ENCODE peak calls at places on chromosomes 4 and X, in ten cellular contexts. I is HepG2, S is A549, X is stomach, H is H1, P is ovary, B is sigmoid colon, O is transverse colon, A is K562, T is tibial nerve. D is an unnamed sample.

GRCh38 chr4:137370206-137370633 is 162.1 kb downstream of the PCDH18 start:
- DNase-seq in T (no peak), I (no peak), B (no peak), P (no peak), X (no peak), O (no peak), A (no peak), H (no peak), S (no peak), D (no peak)

GRCh38 chr4:22389240-22389871 is 126.5 kb downstream of the ADGRA3 start:
- DNase-seq in T (peak; percentile 32), B (no peak), O (peak; percentile 46), X (peak; percentile 45), S (peak; percentile 7), H (peak; percentile 27), P (peak; percentile 57), I (peak; percentile 59), A (peak; percentile 37), D (no peak)

GRCh38 chrX:129593137-129593536 is 53.1 kb downstream of the OCRL start:
- DNase-seq in T (peak; percentile 28), P (no peak), B (no peak), S (no peak), A (peak; percentile 32), X (no peak), H (no peak), I (no peak), O (no peak), D (no peak)

GRCh38 chrX:130772313-130773140 is 130.5 kb downstream of the ENOX2 start:
- DNase-seq in I (peak; percentile 0), T (no peak), A (no peak), S (no peak), O (no peak), B (no peak), H (no peak), X (no peak), P (no peak), D (no peak)

GRCh38 chr4:26069218-26069617 is 155.2 kb downstream of the SMIM20 start:
- DNase-seq in H (no peak), P (no peak), B (no peak), I (peak; percentile 6), T (no peak), S (no peak), X (no peak), A (peak; percentile 45), O (no peak), D (no peak)

GRCh38 chrX:10989386-10989785 is 121.7 kb upstream of the HCCS start:
- DNase-seq in T (no peak), B (no peak), I (no peak), P (no peak), O (no peak), X (no peak), S (no peak), H (no peak), A (no peak), D (no peak)

GRCh38 chr4:101101072-101101471 is 246.3 kb downstream of the PPP3CA start:
- DNase-seq in I (no peak), T (no peak), B (no peak), S (no peak), A (no peak), P (no peak), X (no peak), O (no peak), H (no peak), D (no peak)

GRCh38 chr4:1237981-1238675 is 10.8 kb downstream of the CTBP1 start:
- DNase-seq in P (peak; percentile 21), A (no peak), T (no peak), S (no peak), H (no peak), B (peak; percentile 63), X (no peak), O (peak; percentile 6), I (no peak), D (peak; percentile 18)

GRCh38 chr4:24551492-24552330 is 32.6 kb downstream of the DHX15 start:
- DNase-seq in I (no peak), S (no peak), A (peak; percentile 16), P (no peak), X (no peak), T (no peak), H (no peak), O (no peak), B (no peak), D (no peak)

GRCh38 chr4:42555828-42556227 is 101.1 kb downstream of the ATP8A1 start:
- DNase-seq in B (no peak), H (no peak), X (no peak), S (no peak), O (no peak), I (no peak), A (no peak), T (no peak), P (no peak), D (no peak)

GRCh38 chrX:50697691-50698090 is 116.3 kb downstream of the SHROOM4 start:
- DNase-seq in X (no peak), S (no peak), P (no peak), I (no peak), T (no peak), O (no peak), A (no peak), H (no peak), B (no peak), D (no peak)

GRCh38 chr4:24719615-24720014 is 75.8 kb upstream of the SOD3 start:
- DNase-seq in O (no peak), H (no peak), S (no peak), X (no peak), B (no peak), I (no peak), T (no peak), A (no peak), P (no peak), D (peak; percentile 24)

GRCh38 chr4:5824635-5825034 is 68.3 kb downstream of the CRMP1 start:
- DNase-seq in A (peak; percentile 39), B (no peak), X (no peak), O (no peak), I (peak; percentile 18), S (peak; percentile 44), T (no peak), P (no peak), H (no peak), D (no peak)

GRCh38 chrX:96407043-96407442 is 277.6 kb upstream of the DIAPH2 start:
- DNase-seq in B (no peak), S (peak; percentile 4), O (peak; percentile 45), X (peak; percentile 51), I (peak; percentile 45), T (peak; percentile 10), H (no peak), A (no peak), P (peak; percentile 36), D (peak; percentile 23)

GRCh38 chr4:5993063-5993745 is 25.0 kb downstream of the C4orf50 start:
- DNase-seq in P (no peak), O (no peak), H (no peak), S (no peak), X (no peak), B (peak; percentile 45), T (no peak), A (no peak), I (no peak), D (no peak)

GRCh38 chr4:98290511-98290910 is 29.3 kb downstream of the RAP1GDS1 start:
- DNase-seq in O (no peak), I (no peak), P (no peak), A (no peak), H (no peak), B (no peak), X (no peak), S (no peak), T (no peak), D (no peak)

GRCh38 chr4:155489261-155489660 is 112.5 kb upstream of the MAP9 start:
- DNase-seq in H (no peak), X (no peak), I (no peak), A (no peak), B (no peak), O (no peak), T (no peak), P (no peak), S (no peak), D (no peak)
- TF ChIP-seq EP300 in H (no peak), X (no peak), I (no peak), A (no peak), B (no peak), O (no peak), T (no peak), P (no peak), S (no peak), D (no peak)

GRCh38 chrX:77785746-77786548 is at the start of gene ATRX:
- DNase-seq in P (peak; percentile 71), B (peak; percentile 84), I (peak; percentile 82), T (peak; percentile 44), H (peak; percentile 23), S (peak; percentile 87), O (peak; percentile 74), A (peak; percentile 37), X (peak; percentile 69), D (peak; percentile 72)

GRCh38 chrX:77785400-77785745 is 643 bp downstream of the ATRX start:
- DNase-seq in X (no peak), P (no peak), S (peak; percentile 28), T (no peak), H (no peak), B (no peak), A (peak; percentile 24), O (peak; percentile 13), I (no peak), D (no peak)

GRCh38 chrX:77793950-77794349 is 7.9 kb upstream of the ATRX start:
- DNase-seq in H (no peak), P (no peak), S (no peak), I (no peak), A (no peak), X (no peak), O (no peak), T (no peak), B (no peak), D (no peak)

DNA sequence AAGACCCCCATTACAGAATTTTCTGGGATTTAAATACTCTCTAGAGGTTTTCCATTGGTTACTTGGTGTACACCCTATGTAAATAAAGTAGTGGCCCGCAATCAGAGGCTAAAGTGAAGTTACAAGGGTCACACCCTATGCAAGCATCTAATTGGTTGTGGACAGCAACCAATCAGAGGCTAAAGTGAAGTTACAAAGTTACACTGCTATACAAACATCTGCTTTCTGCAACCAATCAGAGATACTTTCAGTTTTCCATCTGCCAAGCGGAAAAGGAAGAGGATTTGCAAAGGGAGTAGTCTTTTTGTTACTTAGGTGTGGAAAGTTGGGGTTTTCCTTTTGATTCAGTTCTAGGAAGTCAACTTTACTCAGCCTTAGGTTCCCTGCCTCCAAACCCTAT is 2.0 kb upstream of the ATRX start:
- DNase-seq in X (no peak), I (peak; percentile 86), S (peak; percentile 66), P (no peak), O (no peak), B (no peak), T (peak; percentile 21), H (no peak), A (no peak), D (no peak)
- TF ChIP-seq POLR2A in X (no peak), I (peak; percentile 35), S (no peak), P (no peak), O (no peak), B (no peak), T (no peak), H (no peak), A (no peak), D (no peak)

GRCh38 chr4:140150636-140150885 is 3.4 kb downstream of the MAML3 start:
- DNase-seq in B (peak; percentile 94), I (no peak), A (no peak), H (no peak), O (peak; percentile 88), X (peak; percentile 82), S (no peak), T (peak; percentile 87), P (no peak), D (peak; percentile 92)
- TF ChIP-seq EP300 in B (no peak), I (no peak), A (no peak), H (no peak), O (no peak), X (no peak), S (no peak), T (peak; percentile 82), P (no peak), D (no peak)

GRCh38 chrX:39730671-39731389 is 366.9 kb downstream of the BCOR start:
- DNase-seq in I (peak; percentile 4), O (peak; percentile 67), T (peak; percentile 46), S (peak; percentile 72), P (peak; percentile 75), B (peak; percentile 94), X (peak; percentile 69), H (peak; percentile 60), A (peak; percentile 73), D (peak; percentile 50)
- TF ChIP-seq POLR2A in I (no peak), O (no peak), T (no peak), S (no peak), P (no peak), B (no peak), X (no peak), H (no peak), A (no peak), D (no peak)